ENCODE peak calls at places on chromosomes 1 and 21, in four cellular contexts. Y is transverse colon, K is uterus, G is A549. H is an unnamed sample.
A peak's percentile ranks its signal among the peaks of the same experiment; 100 is the strongest.

GRCh38 chr21:33327792-33328433 is 3.1 kb downstream of the IFNAR1 start:
- DNase-seq in K (no peak), G (no peak), Y (no peak), H (no peak)

GRCh38 chr1:45796381-45796780 is 7.0 kb upstream of the MAST2 start:
- DNase-seq in Y (no peak), G (no peak), K (no peak), H (no peak)

GRCh38 chr21:20790113-20790512 is 208.1 kb upstream of the NCAM2 start:
- DNase-seq in G (no peak), Y (no peak), K (no peak), H (no peak)

GRCh38 chr1:239418683-239419082 is 32.3 kb downstream of the CHRM3 start:
- DNase-seq in Y (no peak), K (no peak), G (no peak), H (no peak)

GRCh38 chr1:41751804-41752513 is 166.8 kb downstream of the HIVEP3 start:
- DNase-seq in G (no peak), Y (peak; percentile 21), K (no peak), H (no peak)

GRCh38 chr1:205182930-205183329 is 28.6 kb downstream of the DSTYK start:
- DNase-seq in G (no peak), K (no peak), Y (no peak), H (no peak)

GRCh38 chr1:9040659-9041030 is 14.4 kb upstream of the SLC2A7 start:
- DNase-seq in Y (no peak), K (no peak), G (no peak), H (no peak)

GRCh38 chr1:64194168-64195088 is 9.0 kb upstream of the UBE2U start:
- DNase-seq in Y (no peak), G (no peak), K (no peak), H (no peak)

GRCh38 chr1:7648761-7649384 is 122.2 kb upstream of the VAMP3 start:
- DNase-seq in K (peak; percentile 37), G (no peak), Y (peak; percentile 51), H (no peak)

GRCh38 chr1:187551061-187551460 is 722.3 kb downstream of the PLA2G4A start:
- DNase-seq in G (no peak), K (no peak), Y (no peak), H (no peak)

GRCh38 chr1:201260236-201260591 is 23.1 kb upstream of the PKP1 start:
- DNase-seq in Y (no peak), K (no peak), G (no peak), H (no peak)

GRCh38 chr1:6822530-6823359 is 37.5 kb downstream of the CAMTA1 start:
- DNase-seq in Y (peak; percentile 61), G (no peak), K (no peak), H (no peak)

GRCh38 chr1:54798206-54798605 is 2.9 kb downstream of the TTC22 start:
- DNase-seq in G (no peak), K (no peak), Y (peak; percentile 69), H (no peak)

GRCh38 chr1:39204441-39205081 is at the start of gene MACF1:
- DNase-seq in Y (peak; percentile 55), G (peak; percentile 50), K (peak; percentile 78), H (peak; percentile 19)

GRCh38 chr21:17454315-17455027 is 58.4 kb upstream of the CXADR start:
- DNase-seq in Y (no peak), G (peak; percentile 57), K (peak; percentile 81), H (peak; percentile 61)

GRCh38 chr1:66624412-66625060 is 90.6 kb downstream of the SGIP1 start:
- DNase-seq in G (no peak), Y (no peak), K (no peak), H (no peak)

GRCh38 chr1:101376121-101377095 is 139.6 kb downstream of the S1PR1 start:
- DNase-seq in Y (no peak), G (no peak), K (no peak), H (no peak)

GRCh38 chr1:36258960-36259344 is 34.7 kb downstream of the THRAP3 start:
- DNase-seq in K (no peak), Y (no peak), G (no peak), H (no peak)

GRCh38 chr1:114152211-114153050 is 1.2 kb downstream of the SYT6 start:
- DNase-seq in G (peak; percentile 41), K (peak; percentile 40), Y (peak; percentile 27), H (no peak)

GRCh38 chr1:172826096-172826741 is 167.3 kb downstream of the FASLG start:
- DNase-seq in G (peak; percentile 44), K (peak; percentile 22), Y (no peak), H (peak; percentile 46)

GRCh38 chr1:88800382-88801051 is 90.8 kb downstream of the GTF2B start:
- DNase-seq in K (no peak), Y (no peak), G (peak; percentile 9), H (peak; percentile 75)

GRCh38 chr1:177219458-177220390 is 49.0 kb downstream of the BRINP2 start:
- DNase-seq in K (no peak), Y (peak; percentile 17), G (no peak), H (no peak)

GRCh38 chr1:62508187-62508758 is 71.4 kb downstream of the USP1 start:
- DNase-seq in G (peak; percentile 7), Y (no peak), K (no peak), H (peak; percentile 61)

GRCh38 chr1:10615932-10616671 is 141.4 kb downstream of the PEX14 start:
- DNase-seq in K (peak; percentile 10), Y (no peak), G (no peak), H (no peak)

GRCh38 chr1:10288059-10288615 is 77.8 kb downstream of the KIF1B start:
- DNase-seq in G (no peak), K (no peak), Y (no peak), H (no peak)

GRCh38 chr1:102588536-102588935 is 519.8 kb downstream of the COL11A1 start:
- DNase-seq in Y (no peak), K (no peak), G (no peak), H (no peak)

GRCh38 chr1:31814631-31815306 is 1.1 kb downstream of the SPOCD1 start:
- DNase-seq in K (no peak), Y (no peak), G (no peak), H (no peak)

GRCh38 chr1:212635141-212635601 is 26.6 kb downstream of the ATF3 start:
- DNase-seq in G (no peak), Y (no peak), K (no peak), H (no peak)

GRCh38 chr1:89525169-89525855 is 683 bp downstream of the LRRC8B start:
- DNase-seq in K (no peak), Y (no peak), G (peak; percentile 41), H (peak; percentile 71)

DNA sequence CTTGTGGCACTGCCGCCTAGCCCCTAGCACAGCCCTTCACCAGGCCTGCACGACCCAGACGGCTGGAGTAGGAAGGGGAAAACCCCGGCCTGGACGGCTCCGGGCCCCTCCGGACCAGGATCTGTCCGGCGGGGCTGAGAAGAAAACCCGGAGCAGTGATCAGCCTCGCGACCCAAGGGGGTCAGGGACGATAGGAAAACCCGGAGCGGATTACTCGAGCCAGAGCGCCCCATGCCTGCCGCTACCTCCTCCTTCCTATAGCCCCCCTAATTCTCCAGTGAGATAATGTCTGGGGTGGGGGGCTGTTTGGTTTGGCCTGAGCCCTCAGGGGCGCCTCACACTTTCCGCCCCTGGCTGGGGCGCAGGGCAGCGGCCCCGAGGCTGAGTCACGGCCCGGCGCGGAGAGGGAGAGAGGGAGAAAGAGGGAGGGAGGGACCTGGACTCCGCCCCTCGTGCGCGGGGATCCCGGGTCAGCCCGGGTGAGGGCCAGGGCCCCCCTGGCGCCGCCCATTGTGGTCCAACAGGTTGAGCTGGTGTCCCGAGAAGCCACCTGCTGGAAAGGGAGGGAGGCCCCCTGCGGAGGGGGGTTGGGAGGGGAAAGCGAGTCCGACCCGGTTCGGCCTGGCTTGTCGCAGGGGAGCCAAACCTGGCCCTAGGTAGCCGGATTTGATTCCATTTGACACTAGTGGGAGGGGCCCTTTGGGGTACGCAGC is 1.7 kb upstream of the ZBTB7B start:
- DNase-seq in K (peak; percentile 87), G (peak; percentile 90), Y (peak; percentile 97), H (peak; percentile 89)
- TF ChIP-seq POLR2A in K (peak; percentile 25), G (no peak), Y (peak; percentile 90), H (peak; percentile 68)

DNA sequence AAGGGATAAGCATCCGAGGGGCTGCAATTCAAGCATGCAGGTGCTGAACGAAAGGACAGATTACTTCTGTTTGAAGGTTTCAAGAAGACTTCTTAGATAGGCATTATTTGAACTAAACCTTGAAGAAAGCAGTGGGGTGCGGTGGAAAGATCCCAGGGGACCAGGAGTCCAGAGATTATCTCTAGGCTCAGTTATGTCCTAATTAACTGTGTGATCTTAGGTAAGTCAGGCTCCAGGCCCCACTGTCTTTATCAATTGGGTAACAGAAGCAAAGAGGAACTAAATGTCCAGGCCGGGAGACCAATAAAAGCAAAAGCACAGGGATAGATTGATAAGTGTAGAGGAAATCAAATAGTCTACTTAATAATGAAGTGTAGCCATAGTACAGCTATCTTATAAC is 72.9 kb upstream of the CDC42BPA start:
- DNase-seq in G (no peak), K (no peak), Y (no peak), H (peak; percentile 37)
- TF ChIP-seq POLR2A in G (no peak), K (no peak), Y (no peak), H (no peak)

GRCh38 chr1:61051455-61052392 is 30.6 kb upstream of the NFIA start:
- DNase-seq in K (peak; percentile 23), G (no peak), Y (no peak), H (peak; percentile 55)
- TF ChIP-seq POLR2A in K (no peak), G (no peak), Y (no peak), H (no peak)

GRCh38 chr1:150979723-150980056 is 2.4 kb upstream of the ANXA9 start:
- DNase-seq in G (no peak), Y (no peak), K (no peak), H (no peak)

GRCh38 chr1:150981177-150981804 is 801 bp upstream of the ANXA9 start:
- DNase-seq in K (peak; percentile 31), Y (peak; percentile 35), G (no peak), H (peak; percentile 28)

GRCh38 chr1:150979007-150979722 is 2.9 kb upstream of the ANXA9 start:
- DNase-seq in K (peak; percentile 88), Y (peak; percentile 92), G (peak; percentile 93), H (peak; percentile 90)

GRCh38 chr1:150976879-150977694 is 2.5 kb upstream of the CERS2 start:
- DNase-seq in G (peak; percentile 96), K (peak; percentile 58), Y (peak; percentile 91), H (peak; percentile 90)

DNA sequence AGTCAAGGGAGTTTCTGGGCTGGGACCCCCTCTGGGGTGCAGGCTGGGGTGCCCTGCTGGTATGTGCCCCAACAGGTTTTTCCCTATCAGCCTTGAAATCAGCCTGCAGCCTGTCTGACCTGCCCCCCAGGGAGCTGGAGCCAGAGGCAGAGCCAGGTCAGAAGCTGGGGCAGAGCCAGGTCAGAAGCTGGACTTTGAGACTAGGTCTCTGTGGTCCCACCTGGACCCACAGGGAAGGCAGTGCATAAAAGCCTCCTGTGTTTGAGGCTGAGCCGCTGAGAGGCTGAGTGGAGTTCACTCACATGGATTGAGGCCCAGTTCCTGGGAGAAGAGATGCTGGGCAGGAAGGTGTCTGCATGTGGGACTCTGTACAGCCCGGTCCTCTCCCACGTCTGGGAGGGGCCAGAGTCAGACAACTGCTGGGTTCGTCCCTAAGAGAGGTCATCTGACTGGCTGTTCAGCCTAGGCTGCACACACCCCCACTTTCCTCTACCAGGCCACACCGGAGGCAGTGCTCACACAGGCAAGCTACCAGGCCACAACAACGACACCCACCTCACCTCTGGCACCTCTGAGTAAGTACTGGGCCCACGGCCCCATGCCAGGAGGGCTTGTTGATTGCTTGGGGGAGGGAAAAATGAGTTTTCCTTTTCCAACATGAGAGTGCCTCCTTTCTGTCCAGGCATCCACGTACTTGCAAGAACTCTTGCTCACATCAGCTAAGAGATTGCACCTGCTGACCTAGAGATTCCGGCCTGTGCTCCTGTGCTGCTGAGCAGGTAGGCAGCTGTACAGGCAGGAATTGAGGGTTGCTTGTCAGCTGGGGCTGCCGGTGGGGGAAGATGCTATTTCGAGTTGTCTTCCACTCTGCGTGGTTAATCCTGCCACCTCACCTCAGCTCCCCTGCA is at the start of gene ANXA9:
- DNase-seq in Y (peak; percentile 55), G (no peak), K (peak; percentile 70), H (peak; percentile 68)
- TF ChIP-seq POLR2A in Y (no peak), G (no peak), K (no peak), H (no peak)

GRCh38 chr1:150268706-150269403 is at the start of gene APH1A:
- DNase-seq in K (peak; percentile 94), Y (peak; percentile 97), G (peak; percentile 99), H (peak; percentile 95)
- TF ChIP-seq POLR2A in K (peak; percentile 52), Y (peak; percentile 66), G (no peak), H (peak; percentile 72)

H was measured in erythroblast.